ENCODE peak calls at places on chromosome 5, in five cellular contexts. E is EL; A is cardiac muscle cell; R is stimulated activated naive CD8-positive, alpha-beta T cell treated with anti-CD3 and anti-CD28 coated beads, Interleukin-15, Interleukin-2, amounts not matched to agents 100 U/mL and 50 U/mL, for 24 hours; I is activated CD8-positive, alpha-beta memory T cell treated with anti-CD3 and anti-CD28 coated beads for 1 hour. B is an unnamed sample.

GRCh38 chr5:118863345-118863744 is 125.0 kb downstream of the DTWD2 start:
- DNase-seq in E (peak; percentile 41), A (no peak), R (no peak), I (no peak), B (no peak)

GRCh38 chr5:180156141-180156540 is 52.9 kb downstream of the RASGEF1C start:
- DNase-seq in E (no peak), A (no peak), R (no peak), I (no peak), B (no peak)

GRCh38 chr5:181121675-181122561 is 9.1 kb downstream of the OR2V1 start:
- DNase-seq in E (no peak), A (no peak), R (no peak), I (no peak), B (no peak)

GRCh38 chr5:150538007-150538917 is 30.3 kb downstream of the NDST1 start:
- DNase-seq in E (peak; percentile 69), A (peak; percentile 36), R (no peak), I (no peak), B (no peak)

GRCh38 chr5:140497897-140498296 is 49.6 kb upstream of the EIF4EBP3 start:
- DNase-seq in E (no peak), A (no peak), R (no peak), I (no peak), B (no peak)

GRCh38 chr5:52502591-52502990 is 285.1 kb upstream of the ITGA1 start:
- DNase-seq in E (no peak), A (no peak), R (no peak), I (no peak), B (no peak)

GRCh38 chr5:128536229-128536860 is 1.7 kb downstream of the FBN2 start:
- DNase-seq in E (no peak), A (peak; percentile 28), R (no peak), I (no peak), B (no peak)

GRCh38 chr5:159877894-159878448 is 38.3 kb upstream of the ADRA1B start:
- DNase-seq in E (no peak), A (peak; percentile 71), R (no peak), I (no peak), B (no peak)

GRCh38 chr5:159032656-159033350 is 66.9 kb downstream of the EBF1 start:
- DNase-seq in E (no peak), A (peak; percentile 8), R (no peak), I (no peak), B (no peak)

GRCh38 chr5:24222866-24223265 is 421.9 kb downstream of the CDH10 start:
- DNase-seq in E (no peak), A (peak; percentile 4), R (no peak), I (no peak), B (no peak)

GRCh38 chr5:59034498-59035186 is 451.8 kb downstream of the RAB3C start:
- DNase-seq in E (peak; percentile 65), A (peak; percentile 81), R (no peak), I (no peak), B (no peak)

GRCh38 chr5:149837680-149838269 is 106.8 kb downstream of the PDE6A start:
- DNase-seq in E (peak; percentile 67), A (peak; percentile 77), R (no peak), I (no peak), B (no peak)

GRCh38 chr5:137833463-137833862 is 34.2 kb upstream of the MYOT start:
- DNase-seq in E (peak; percentile 85), A (peak; percentile 23), R (no peak), I (no peak), B (no peak)

GRCh38 chr5:140381972-140382371 is 19.7 kb upstream of the ANKHD1 start:
- DNase-seq in E (no peak), A (no peak), R (no peak), I (no peak), B (no peak)

GRCh38 chr5:124634820-124635323 is 111.6 kb downstream of the ZNF608 start:
- DNase-seq in E (peak; percentile 60), A (no peak), R (no peak), I (no peak), B (no peak)

GRCh38 chr5:173094012-173094661 is 38.0 kb downstream of the CREBRF start:
- DNase-seq in E (peak; percentile 87), A (peak; percentile 90), R (no peak), I (no peak), B (no peak)

GRCh38 chr5:171795381-171795780 is 9.8 kb downstream of the SMIM23 start:
- DNase-seq in E (no peak), A (no peak), R (no peak), I (no peak), B (no peak)

GRCh38 chr5:138649775-138650174 is 74.6 kb upstream of the HSPA9 start:
- DNase-seq in E (no peak), A (no peak), R (no peak), I (no peak), B (no peak)

GRCh38 chr5:179250561-179251225 is 94.6 kb downstream of the ADAMTS2 start:
- DNase-seq in E (no peak), A (no peak), R (no peak), I (no peak), B (no peak)

GRCh38 chr5:54081415-54081814 is 229.0 kb downstream of the ARL15 start:
- DNase-seq in E (no peak), A (no peak), R (no peak), I (no peak), B (no peak)

GRCh38 chr5:27702339-27702820 is 664.0 kb upstream of the CDH9 start:
- DNase-seq in E (no peak), A (peak; percentile 80), R (no peak), I (no peak), B (no peak)

GRCh38 chr5:144335561-144335960 is 164.9 kb downstream of the KCTD16 start:
- DNase-seq in E (no peak), A (no peak), R (no peak), I (no peak), B (no peak)

GRCh38 chr5:33692983-33693382 is 198.8 kb downstream of the ADAMTS12 start:
- DNase-seq in E (peak; percentile 26), A (no peak), R (no peak), I (no peak), B (no peak)

GRCh38 chr5:132387649-132388117 is 18.2 kb downstream of the SLC22A5 start:
- DNase-seq in E (peak; percentile 99), A (peak; percentile 99), R (no peak), I (no peak), B (no peak)

GRCh38 chr5:61949054-61949679 is 356.8 kb upstream of the KIF2A start:
- DNase-seq in E (no peak), A (no peak), R (no peak), I (no peak), B (no peak)

GRCh38 chr5:80662108-80662507 is 7.3 kb upstream of the DHFR start:
- DNase-seq in E (no peak), A (no peak), R (no peak), I (no peak), B (no peak)

GRCh38 chr5:2184024-2184362 is 301.3 kb upstream of the IRX4 start:
- DNase-seq in E (no peak), A (no peak), R (no peak), I (no peak), B (no peak)

GRCh38 chr5:86884608-86885007 is 266.9 kb downstream of the COX7C start:
- DNase-seq in E (no peak), A (no peak), R (no peak), I (no peak), B (no peak)

GRCh38 chr5:28557114-28557513 is 1518.7 kb upstream of the CDH9 start:
- DNase-seq in E (no peak), A (no peak), R (no peak), I (no peak), B (no peak)

GRCh38 chr5:178201221-178201926 is 3.0 kb upstream of the HNRNPAB start:
- DNase-seq in E (peak; percentile 52), A (peak; percentile 35), R (no peak), I (no peak), B (no peak)

GRCh38 chr5:179255527-179256228 is 89.6 kb downstream of the ADAMTS2 start:
- DNase-seq in E (no peak), A (no peak), R (no peak), I (no peak), B (no peak)

GRCh38 chr5:89301572-89302025 is 418.6 kb upstream of the MEF2C start:
- DNase-seq in E (no peak), A (no peak), R (no peak), I (no peak), B (no peak)

GRCh38 chr5:154701181-154701580 is 54.0 kb upstream of the LARP1 start:
- DNase-seq in E (no peak), A (no peak), R (no peak), I (no peak), B (no peak)

GRCh38 chr5:52497133-52497693 is 290.5 kb upstream of the ITGA1 start:
- DNase-seq in E (no peak), A (no peak), R (no peak), I (no peak), B (no peak)